ENCODE peak calls at places on chromosomes 11 and 22, in four cellular contexts. One of them, this sample, is unnamed. For H3K27me3, the result is how much of the 10 kb centered on the place peaks cover.

GRCh38 chr11:119532551-119532950 is 109.6 kb upstream of the THY1 start:
- DNase-seq in tibial artery: peak
- DNase-seq in spleen: peak
- DNase-seq in ascending aorta: no peak
- DNase-seq in this sample: no peak

GRCh38 chr11:123509737-123510578 is 79.9 kb downstream of the GRAMD1B start:
- DNase-seq in tibial artery: no peak
- DNase-seq in spleen: no peak
- DNase-seq in ascending aorta: no peak
- DNase-seq in this sample: no peak

GRCh38 chr11:100769165-100769564 is 82.1 kb downstream of the ARHGAP42 start:
- DNase-seq in tibial artery: no peak
- DNase-seq in spleen: no peak
- DNase-seq in ascending aorta: no peak
- DNase-seq in this sample: no peak

GRCh38 chr22:36480941-36481392 is 473 bp downstream of the TXN2 start:
- DNase-seq in tibial artery: no peak
- DNase-seq in spleen: no peak
- DNase-seq in ascending aorta: no peak
- DNase-seq in this sample: no peak

GRCh38 chr11:36431429-36432092 is 78.5 kb downstream of the TRAF6 start:
- DNase-seq in tibial artery: no peak
- DNase-seq in spleen: no peak
- DNase-seq in ascending aorta: no peak
- DNase-seq in this sample: peak

GRCh38 chr11:45659031-45659817 is 6.2 kb downstream of the CHST1 start:
- DNase-seq in tibial artery: no peak
- DNase-seq in spleen: peak
- DNase-seq in ascending aorta: no peak
- DNase-seq in this sample: no peak

GRCh38 chr11:12137005-12137690 is 26.8 kb downstream of the MICAL2 start:
- DNase-seq in tibial artery: no peak
- DNase-seq in spleen: no peak
- DNase-seq in ascending aorta: no peak
- DNase-seq in this sample: peak

GRCh38 chr11:13091373-13091772 is 82.3 kb downstream of the RASSF10 start:
- DNase-seq in tibial artery: no peak
- DNase-seq in spleen: no peak
- DNase-seq in ascending aorta: no peak
- DNase-seq in this sample: no peak

GRCh38 chr11:119382101-119382500 is 611 bp upstream of the USP2 start:
- DNase-seq in tibial artery: no peak
- DNase-seq in spleen: no peak
- DNase-seq in ascending aorta: no peak
- DNase-seq in this sample: no peak

GRCh38 chr11:43937434-43938411 is 4.7 kb upstream of the C11orf96 start:
- DNase-seq in tibial artery: no peak
- DNase-seq in spleen: no peak
- DNase-seq in ascending aorta: no peak
- DNase-seq in this sample: no peak

GRCh38 chr11:65553301-65554001 is 4.7 kb downstream of the LTBP3 start:
- DNase-seq in tibial artery: no peak
- DNase-seq in spleen: peak
- DNase-seq in ascending aorta: no peak
- DNase-seq in this sample: peak

GRCh38 chr22:44137415-44137814 is 43.3 kb upstream of the PARVG start:
- DNase-seq in tibial artery: no peak
- DNase-seq in spleen: peak
- DNase-seq in ascending aorta: no peak
- DNase-seq in this sample: no peak

GRCh38 chr11:75577198-75577597 is 15.1 kb downstream of the SERPINH1 start:
- DNase-seq in tibial artery: no peak
- DNase-seq in spleen: no peak
- DNase-seq in ascending aorta: no peak
- DNase-seq in this sample: peak

GRCh38 chr11:115470928-115471327 is 33.3 kb downstream of the CADM1 start:
- DNase-seq in tibial artery: no peak
- DNase-seq in spleen: no peak
- DNase-seq in ascending aorta: no peak
- DNase-seq in this sample: no peak
- H3K4me3 ChIP-seq in tibial artery: no peak
- H3K4me3 ChIP-seq in spleen: no peak
- H3K4me3 ChIP-seq in ascending aorta: no peak
- H3K4me3 ChIP-seq in this sample: no peak

GRCh38 chr11:2449548-2450320 is 4.9 kb downstream of the KCNQ1 start:
- DNase-seq in tibial artery: no peak
- DNase-seq in spleen: peak
- DNase-seq in ascending aorta: no peak
- DNase-seq in this sample: no peak
- H3K27me3 ChIP-seq in tibial artery: under half
- H3K27me3 ChIP-seq in spleen: under half
- H3K27me3 ChIP-seq in ascending aorta: under half
- H3K27me3 ChIP-seq in this sample: under half

DNA sequence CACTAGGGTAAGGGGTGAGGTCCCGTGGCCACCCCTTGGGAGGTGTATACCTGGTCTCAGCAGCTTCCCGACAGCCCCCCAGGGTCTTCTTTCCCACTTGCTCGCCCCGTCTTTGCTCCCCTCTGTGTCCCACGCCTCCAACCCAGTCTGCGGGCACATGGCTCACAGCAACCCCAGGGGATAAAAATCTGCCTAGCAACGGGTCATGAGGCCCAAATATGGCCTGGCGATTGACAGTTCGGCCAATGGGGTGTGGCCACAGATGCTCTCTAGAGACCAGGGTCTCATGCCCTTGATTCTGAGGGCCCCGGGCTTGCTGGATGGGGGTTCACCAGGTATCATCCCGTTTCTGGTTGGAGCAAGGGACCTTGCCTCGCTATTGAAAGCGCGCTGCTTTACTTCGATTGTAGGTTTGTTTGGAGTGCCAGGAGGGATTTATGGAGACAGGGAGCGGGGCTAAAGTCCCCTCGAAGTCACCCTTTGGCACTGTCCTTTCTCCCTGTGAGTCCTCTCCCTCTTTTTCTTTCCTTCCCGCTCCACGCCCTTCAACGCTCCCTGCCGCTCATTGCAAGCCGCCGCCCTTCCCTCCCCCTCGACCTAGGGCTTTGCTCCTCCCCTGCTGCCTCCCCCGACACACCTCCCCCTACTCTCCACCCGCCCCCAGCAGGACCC is 41.4 kb downstream of the AHNAK start:
- DNase-seq in tibial artery: no peak
- DNase-seq in spleen: no peak
- DNase-seq in ascending aorta: no peak
- DNase-seq in this sample: peak
- H3K4me3 ChIP-seq in tibial artery: peak
- H3K4me3 ChIP-seq in spleen: peak
- H3K4me3 ChIP-seq in ascending aorta: peak
- H3K4me3 ChIP-seq in this sample: peak

DNA sequence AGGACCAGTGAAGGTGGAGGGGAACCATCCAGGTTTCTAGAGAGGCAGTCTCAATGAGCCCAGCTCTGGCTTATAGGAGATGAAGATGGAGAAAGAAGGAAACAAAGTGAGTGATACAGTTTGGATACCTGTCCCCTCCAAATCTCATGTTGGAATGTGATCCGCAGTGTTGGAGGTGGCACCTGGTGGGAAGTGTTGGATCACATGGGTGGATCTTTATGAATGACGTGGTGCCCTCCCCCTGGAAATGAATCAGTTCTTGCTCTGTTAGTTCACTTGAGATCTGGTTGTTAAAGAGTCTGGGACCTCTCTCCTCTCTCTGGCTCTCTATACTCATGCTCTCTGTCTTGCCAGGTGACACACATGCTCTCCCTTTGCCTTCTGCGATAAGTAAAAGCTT is 393.1 kb upstream of the NARS2 start:
- DNase-seq in tibial artery: no peak
- DNase-seq in spleen: no peak
- DNase-seq in ascending aorta: no peak
- DNase-seq in this sample: no peak
- H3K27me3 ChIP-seq in tibial artery: under half
- H3K27me3 ChIP-seq in spleen: under half
- H3K27me3 ChIP-seq in ascending aorta: under half
- H3K27me3 ChIP-seq in this sample: under half